ENCODE peak calls at places on chromosomes 3 and 15, in seven cellular contexts. D is lower lobe of right lung, G is NCI-H1417, C is GM06990, U is NCI-H69, J is T-helper 2 cell, A is nephron progenitor cell. X is an unnamed sample.

GRCh38 chr15:81492303-81492702 is 118.3 kb upstream of the TMC3 start:
- DNase-seq in D (no peak), G (peak; percentile 50), C (no peak), U (peak; percentile 42), J (no peak), A (no peak), X (no peak)

GRCh38 chr3:98974442-98974841 is 72.9 kb upstream of the DCBLD2 start:
- DNase-seq in D (no peak), G (no peak), C (no peak), U (no peak), J (no peak), A (no peak), X (no peak)

GRCh38 chr15:42010434-42010833 is 10.4 kb downstream of the PLA2G4E start:
- DNase-seq in D (no peak), G (no peak), C (no peak), U (no peak), J (no peak), A (no peak), X (peak; percentile 76)

GRCh38 chr15:65818927-65819562 is 27.0 kb upstream of the DENND4A start:
- DNase-seq in D (no peak), G (no peak), C (peak; percentile 83), U (no peak), J (peak; percentile 82), A (no peak), X (peak; percentile 89)

GRCh38 chr3:36707623-36708409 is 56.5 kb downstream of the DCLK3 start:
- DNase-seq in D (no peak), G (peak; percentile 40), C (no peak), U (no peak), J (no peak), A (no peak), X (peak; percentile 38)

GRCh38 chr3:15330031-15330596 is 2.3 kb downstream of the SH3BP5 start:
- DNase-seq in D (no peak), G (peak; percentile 76), C (no peak), U (peak; percentile 90), J (no peak), A (peak; percentile 45), X (peak; percentile 26)

GRCh38 chr3:76400141-76400540 is 614.8 kb upstream of the ZNF717 start:
- DNase-seq in D (no peak), G (no peak), C (no peak), U (no peak), J (no peak), A (no peak), X (no peak)

GRCh38 chr15:59245583-59245982 is 38.9 kb downstream of the LDHAL6B start:
- DNase-seq in D (no peak), G (no peak), C (no peak), U (no peak), J (no peak), A (no peak), X (no peak)

GRCh38 chr15:67083135-67083766 is 17.8 kb downstream of the SMAD3 start:
- DNase-seq in D (no peak), G (no peak), C (peak; percentile 55), U (no peak), J (peak; percentile 25), A (no peak), X (peak; percentile 64)

GRCh38 chr15:41633609-41634008 is 26.6 kb upstream of the MGA start:
- DNase-seq in D (no peak), G (no peak), C (peak; percentile 7), U (no peak), J (no peak), A (no peak), X (no peak)

GRCh38 chr15:100682468-100682867 is 80.1 kb downstream of the ASB7 start:
- DNase-seq in D (no peak), G (no peak), C (no peak), U (no peak), J (no peak), A (no peak), X (no peak)

GRCh38 chr3:51677358-51677757 is 6.3 kb downstream of the TEX264 start:
- DNase-seq in D (no peak), G (no peak), C (no peak), U (no peak), J (no peak), A (no peak), X (no peak)

GRCh38 chr3:156575661-156576450 is 20.9 kb upstream of the SSR3 start:
- DNase-seq in D (no peak), G (no peak), C (no peak), U (no peak), J (no peak), A (no peak), X (no peak)

GRCh38 chr3:170717410-170718402 is 131.8 kb upstream of the SLC7A14 start:
- DNase-seq in D (peak; percentile 59), G (no peak), C (no peak), U (no peak), J (no peak), A (no peak), X (no peak)

GRCh38 chr3:135895106-135895733 is 70.3 kb upstream of the PPP2R3A start:
- DNase-seq in D (peak; percentile 74), G (peak; percentile 94), C (peak; percentile 1), U (peak; percentile 62), J (no peak), A (peak; percentile 83), X (peak; percentile 65)